ENCODE peak calls at places on chromosomes 7 and 10, in seven cellular contexts. One of them, this sample, is unnamed.
A peak's percentile ranks its signal among the peaks of the same experiment; 100 is the strongest.

GRCh38 chr10:10658157-10658556 is 359.5 kb upstream of the CELF2 start:
- DNase-seq in CD8-positive, alpha-beta T cell: no peak
- DNase-seq in aorta: no peak
- DNase-seq in heart right ventricle: no peak
- DNase-seq in heart left ventricle: no peak
- DNase-seq in mesendoderm: no peak
- DNase-seq in naive thymus-derived CD4-positive, alpha-beta T cell: no peak
- DNase-seq in this sample: no peak

GRCh38 chr10:48695636-48696534 is 11.2 kb downstream of the WDFY4 start:
- DNase-seq in heart right ventricle: no peak
- DNase-seq in mesendoderm: no peak
- DNase-seq in CD8-positive, alpha-beta T cell: no peak
- DNase-seq in aorta: no peak
- DNase-seq in naive thymus-derived CD4-positive, alpha-beta T cell: no peak
- DNase-seq in heart left ventricle: no peak
- DNase-seq in this sample: no peak

GRCh38 chr7:110987130-110987693 is 103.7 kb upstream of the LRRN3 start:
- DNase-seq in heart right ventricle: no peak
- DNase-seq in mesendoderm: no peak
- DNase-seq in heart left ventricle: no peak
- DNase-seq in CD8-positive, alpha-beta T cell: no peak
- DNase-seq in naive thymus-derived CD4-positive, alpha-beta T cell: no peak
- DNase-seq in aorta: no peak
- DNase-seq in this sample: no peak

GRCh38 chr10:116848032-116848911 is 1.0 kb upstream of the ENO4 start:
- DNase-seq in heart left ventricle: no peak
- DNase-seq in aorta: no peak
- DNase-seq in mesendoderm: no peak
- DNase-seq in naive thymus-derived CD4-positive, alpha-beta T cell: no peak
- DNase-seq in heart right ventricle: no peak
- DNase-seq in CD8-positive, alpha-beta T cell: no peak
- DNase-seq in this sample: no peak

GRCh38 chr7:106772655-106773108 is 92.4 kb upstream of the PIK3CG start:
- DNase-seq in heart right ventricle: no peak
- DNase-seq in mesendoderm: no peak
- DNase-seq in naive thymus-derived CD4-positive, alpha-beta T cell: no peak
- DNase-seq in aorta: no peak
- DNase-seq in heart left ventricle: no peak
- DNase-seq in CD8-positive, alpha-beta T cell: no peak
- DNase-seq in this sample: peak; percentile 11

GRCh38 chr10:109773818-109774440 is 149.4 kb downstream of the XPNPEP1 start:
- DNase-seq in heart right ventricle: no peak
- DNase-seq in heart left ventricle: no peak
- DNase-seq in mesendoderm: peak; percentile 53
- DNase-seq in naive thymus-derived CD4-positive, alpha-beta T cell: no peak
- DNase-seq in CD8-positive, alpha-beta T cell: no peak
- DNase-seq in aorta: no peak
- DNase-seq in this sample: peak; percentile 14

GRCh38 chr10:121183241-121183640 is 332.1 kb downstream of the WDR11 start:
- DNase-seq in heart left ventricle: no peak
- DNase-seq in naive thymus-derived CD4-positive, alpha-beta T cell: no peak
- DNase-seq in CD8-positive, alpha-beta T cell: no peak
- DNase-seq in heart right ventricle: no peak
- DNase-seq in mesendoderm: no peak
- DNase-seq in aorta: no peak
- DNase-seq in this sample: no peak

GRCh38 chr10:127937069-127937468 is 30.2 kb downstream of the PTPRE start:
- DNase-seq in mesendoderm: no peak
- DNase-seq in CD8-positive, alpha-beta T cell: no peak
- DNase-seq in heart left ventricle: no peak
- DNase-seq in aorta: no peak
- DNase-seq in heart right ventricle: no peak
- DNase-seq in naive thymus-derived CD4-positive, alpha-beta T cell: no peak
- DNase-seq in this sample: no peak

GRCh38 chr7:118918556-118918955 is 694.1 kb downstream of the ANKRD7 start:
- DNase-seq in mesendoderm: peak; percentile 32
- DNase-seq in heart left ventricle: no peak
- DNase-seq in CD8-positive, alpha-beta T cell: no peak
- DNase-seq in aorta: no peak
- DNase-seq in naive thymus-derived CD4-positive, alpha-beta T cell: no peak
- DNase-seq in heart right ventricle: no peak
- DNase-seq in this sample: no peak

GRCh38 chr7:96629884-96630283 is 79.8 kb downstream of the SEM1 start:
- DNase-seq in naive thymus-derived CD4-positive, alpha-beta T cell: no peak
- DNase-seq in mesendoderm: no peak
- DNase-seq in heart left ventricle: no peak
- DNase-seq in CD8-positive, alpha-beta T cell: no peak
- DNase-seq in aorta: no peak
- DNase-seq in heart right ventricle: no peak
- DNase-seq in this sample: no peak

GRCh38 chr7:100080895-100081534 is 508 bp downstream of the ZNF3 start:
- DNase-seq in naive thymus-derived CD4-positive, alpha-beta T cell: no peak
- DNase-seq in aorta: no peak
- DNase-seq in CD8-positive, alpha-beta T cell: no peak
- DNase-seq in heart left ventricle: no peak
- DNase-seq in heart right ventricle: no peak
- DNase-seq in mesendoderm: peak; percentile 64
- DNase-seq in this sample: no peak

GRCh38 chr10:11515596-11516418 is 95.6 kb downstream of the USP6NL start:
- DNase-seq in naive thymus-derived CD4-positive, alpha-beta T cell: peak; percentile 45
- DNase-seq in mesendoderm: peak; percentile 70
- DNase-seq in heart left ventricle: peak; percentile 41
- DNase-seq in aorta: no peak
- DNase-seq in heart right ventricle: no peak
- DNase-seq in CD8-positive, alpha-beta T cell: no peak
- DNase-seq in this sample: peak; percentile 54

GRCh38 chr7:39734605-39735004 is 111.2 kb downstream of the RALA start:
- DNase-seq in heart right ventricle: no peak
- DNase-seq in mesendoderm: peak; percentile 75
- DNase-seq in CD8-positive, alpha-beta T cell: no peak
- DNase-seq in heart left ventricle: no peak
- DNase-seq in aorta: no peak
- DNase-seq in naive thymus-derived CD4-positive, alpha-beta T cell: no peak
- DNase-seq in this sample: no peak

GRCh38 chr7:127588697-127589482 is 679 bp downstream of the ARF5 start:
- DNase-seq in CD8-positive, alpha-beta T cell: no peak
- DNase-seq in heart left ventricle: peak; percentile 48
- DNase-seq in naive thymus-derived CD4-positive, alpha-beta T cell: no peak
- DNase-seq in mesendoderm: peak; percentile 86
- DNase-seq in heart right ventricle: peak; percentile 45
- DNase-seq in aorta: no peak
- DNase-seq in this sample: peak; percentile 22

GRCh38 chr10:96325719-96326373 is 21.6 kb downstream of the DNTT start:
- DNase-seq in heart right ventricle: no peak
- DNase-seq in heart left ventricle: no peak
- DNase-seq in mesendoderm: no peak
- DNase-seq in CD8-positive, alpha-beta T cell: no peak
- DNase-seq in naive thymus-derived CD4-positive, alpha-beta T cell: no peak
- DNase-seq in aorta: no peak
- DNase-seq in this sample: no peak

GRCh38 chr10:84715911-84716310 is 387.5 kb downstream of the CCSER2 start:
- DNase-seq in CD8-positive, alpha-beta T cell: no peak
- DNase-seq in aorta: no peak
- DNase-seq in heart right ventricle: no peak
- DNase-seq in heart left ventricle: no peak
- DNase-seq in naive thymus-derived CD4-positive, alpha-beta T cell: no peak
- DNase-seq in mesendoderm: peak; percentile 81
- DNase-seq in this sample: peak; percentile 40

GRCh38 chr7:141157138-141157765 is 83.4 kb downstream of the TMEM178B start:
- DNase-seq in heart left ventricle: no peak
- DNase-seq in naive thymus-derived CD4-positive, alpha-beta T cell: no peak
- DNase-seq in CD8-positive, alpha-beta T cell: no peak
- DNase-seq in heart right ventricle: no peak
- DNase-seq in mesendoderm: no peak
- DNase-seq in aorta: no peak
- DNase-seq in this sample: no peak

GRCh38 chr10:31578181-31578852 is 259.3 kb downstream of the ZEB1 start:
- DNase-seq in mesendoderm: no peak
- DNase-seq in heart left ventricle: no peak
- DNase-seq in CD8-positive, alpha-beta T cell: no peak
- DNase-seq in aorta: no peak
- DNase-seq in naive thymus-derived CD4-positive, alpha-beta T cell: no peak
- DNase-seq in heart right ventricle: no peak
- DNase-seq in this sample: no peak

GRCh38 chr10:52308251-52309031 is 5.6 kb upstream of the DKK1 start:
- DNase-seq in heart right ventricle: peak; percentile 46
- DNase-seq in naive thymus-derived CD4-positive, alpha-beta T cell: no peak
- DNase-seq in mesendoderm: peak; percentile 86
- DNase-seq in heart left ventricle: peak; percentile 37
- DNase-seq in aorta: peak; percentile 66
- DNase-seq in CD8-positive, alpha-beta T cell: no peak
- DNase-seq in this sample: peak; percentile 60

GRCh38 chr7:114405427-114405826 is 9.2 kb upstream of the FOXP2 start:
- DNase-seq in heart right ventricle: no peak
- DNase-seq in CD8-positive, alpha-beta T cell: no peak
- DNase-seq in mesendoderm: peak; percentile 37
- DNase-seq in heart left ventricle: no peak
- DNase-seq in aorta: no peak
- DNase-seq in naive thymus-derived CD4-positive, alpha-beta T cell: no peak
- DNase-seq in this sample: no peak

DNA sequence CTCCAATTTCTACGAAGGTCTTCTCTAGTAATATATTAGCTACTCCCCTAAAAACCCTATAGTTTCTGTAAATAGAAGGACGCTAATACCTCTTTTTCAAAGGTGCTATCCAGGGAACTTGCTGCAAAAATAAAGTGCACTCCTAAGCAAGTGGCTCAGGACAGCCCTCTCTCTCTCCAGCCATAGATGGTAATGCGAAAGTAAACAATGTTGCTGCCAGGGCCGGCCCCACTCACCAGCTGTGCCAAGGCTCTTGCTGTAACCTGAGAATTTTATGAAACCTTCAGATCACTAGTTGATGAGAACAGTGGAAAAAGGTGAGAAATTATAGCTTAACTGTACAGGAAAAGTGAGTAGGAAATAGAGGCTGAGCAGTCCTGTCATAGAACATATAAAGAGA is 10.9 kb upstream of the TAS2R39 start:
- DNase-seq in mesendoderm: no peak
- DNase-seq in aorta: no peak
- DNase-seq in heart right ventricle: no peak
- DNase-seq in naive thymus-derived CD4-positive, alpha-beta T cell: no peak
- DNase-seq in heart left ventricle: no peak
- DNase-seq in CD8-positive, alpha-beta T cell: no peak
- DNase-seq in this sample: no peak
- H3K4me3 ChIP-seq in mesendoderm: no peak overlapping the region
- H3K4me3 ChIP-seq in aorta: no peak overlapping the region
- H3K4me3 ChIP-seq in heart right ventricle: no peak overlapping the region
- H3K4me3 ChIP-seq in naive thymus-derived CD4-positive, alpha-beta T cell: no peak overlapping the region
- H3K4me3 ChIP-seq in heart left ventricle: no peak overlapping the region
- H3K4me3 ChIP-seq in CD8-positive, alpha-beta T cell: no peak overlapping the region
- H3K4me3 ChIP-seq in this sample: no peak overlapping the region

GRCh38 chr7:131762753-131763152 is 206.3 kb upstream of the PODXL start:
- DNase-seq in heart left ventricle: no peak
- DNase-seq in aorta: no peak
- DNase-seq in naive thymus-derived CD4-positive, alpha-beta T cell: no peak
- DNase-seq in CD8-positive, alpha-beta T cell: no peak
- DNase-seq in mesendoderm: no peak
- DNase-seq in heart right ventricle: no peak
- DNase-seq in this sample: no peak
- H3K27me3 ChIP-seq in heart left ventricle: peaks cover 14% of the 10 kb centered on the region
- H3K27me3 ChIP-seq in aorta: peaks cover 4% of the 10 kb centered on the region
- H3K27me3 ChIP-seq in naive thymus-derived CD4-positive, alpha-beta T cell: no peaks in the 10 kb centered on the region
- H3K27me3 ChIP-seq in CD8-positive, alpha-beta T cell: no peaks in the 10 kb centered on the region
- H3K27me3 ChIP-seq in mesendoderm: peaks cover 2% of the 10 kb centered on the region
- H3K27me3 ChIP-seq in heart right ventricle: peaks cover 40% of the 10 kb centered on the region
- H3K27me3 ChIP-seq in this sample: no peaks in the 10 kb centered on the region

DNA sequence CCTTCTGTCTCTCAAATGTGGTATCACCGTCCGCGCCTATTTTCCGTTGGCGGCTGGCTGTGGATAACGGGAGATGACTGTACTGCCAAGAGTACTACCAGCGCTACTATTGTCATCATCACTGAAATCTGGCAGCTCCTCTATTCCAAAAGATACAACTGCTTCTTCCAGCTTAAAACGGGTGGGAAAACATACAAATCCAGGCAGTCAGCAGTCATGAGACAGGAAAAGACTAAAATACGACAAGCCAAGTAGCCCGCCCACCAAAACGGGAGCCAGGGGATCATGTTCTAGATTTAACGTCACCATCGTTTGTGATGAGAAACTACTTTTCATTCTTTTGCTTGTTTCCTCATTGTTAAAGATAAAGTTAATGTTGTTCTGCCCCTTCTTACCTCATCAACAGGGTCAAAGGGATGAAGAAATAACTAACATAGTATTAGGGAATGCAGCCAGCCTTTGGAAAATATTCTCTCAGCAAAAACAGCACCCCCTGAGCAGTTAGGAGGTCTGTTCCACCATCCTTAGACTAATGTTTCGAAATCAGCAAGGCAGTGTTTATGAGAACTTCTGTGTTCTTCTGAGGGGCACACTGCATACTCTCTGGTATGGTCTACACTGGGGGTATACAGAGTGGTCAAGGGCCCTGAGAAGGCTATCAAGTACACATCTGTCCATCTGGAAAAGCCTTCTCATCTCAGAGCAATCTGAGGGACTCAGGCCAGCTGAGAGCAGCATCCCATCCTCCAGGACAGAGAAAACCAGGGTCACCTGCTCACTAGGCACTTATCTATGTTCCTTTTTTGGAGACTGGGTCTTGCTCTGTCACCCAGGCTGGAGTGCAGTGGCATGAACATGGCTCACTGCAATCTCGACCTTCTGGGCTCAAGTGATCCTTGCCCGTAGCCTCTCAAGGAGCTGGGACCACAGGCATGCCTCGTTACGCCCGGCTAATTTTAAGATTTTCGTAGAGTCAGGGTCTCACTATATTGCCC is 47.5 kb downstream of the GNA12 start:
- DNase-seq in CD8-positive, alpha-beta T cell: no peak
- DNase-seq in heart right ventricle: peak; percentile 59
- DNase-seq in naive thymus-derived CD4-positive, alpha-beta T cell: no peak
- DNase-seq in heart left ventricle: peak; percentile 82
- DNase-seq in aorta: peak; percentile 80
- DNase-seq in mesendoderm: no peak
- DNase-seq in this sample: peak; percentile 80
- H3K36me3 ChIP-seq in CD8-positive, alpha-beta T cell: peaks cover 12% of the 10 kb centered on the region
- H3K36me3 ChIP-seq in heart right ventricle: peaks cover 22% of the 10 kb centered on the region
- H3K36me3 ChIP-seq in naive thymus-derived CD4-positive, alpha-beta T cell: no peaks in the 10 kb centered on the region
- H3K36me3 ChIP-seq in heart left ventricle: no peaks in the 10 kb centered on the region
- H3K36me3 ChIP-seq in aorta: no peaks in the 10 kb centered on the region
- H3K36me3 ChIP-seq in mesendoderm: peaks cover 9% of the 10 kb centered on the region
- H3K36me3 ChIP-seq in this sample: peaks cover 26% of the 10 kb centered on the region

GRCh38 chr7:151061241-151062110 is 2.1 kb downstream of the SLC4A2 start:
- DNase-seq in CD8-positive, alpha-beta T cell: no peak
- DNase-seq in mesendoderm: peak; percentile 64
- DNase-seq in heart left ventricle: no peak
- DNase-seq in aorta: no peak
- DNase-seq in naive thymus-derived CD4-positive, alpha-beta T cell: no peak
- DNase-seq in heart right ventricle: no peak
- DNase-seq in this sample: no peak
- H3K4me3 ChIP-seq in CD8-positive, alpha-beta T cell: no peak overlapping the region
- H3K4me3 ChIP-seq in mesendoderm: no peak overlapping the region
- H3K4me3 ChIP-seq in heart left ventricle: peak overlapping the region; percentile 87
- H3K4me3 ChIP-seq in aorta: no peak overlapping the region
- H3K4me3 ChIP-seq in naive thymus-derived CD4-positive, alpha-beta T cell: no peak overlapping the region
- H3K4me3 ChIP-seq in heart right ventricle: peak overlapping the region; percentile 92
- H3K4me3 ChIP-seq in this sample: peak overlapping the region; percentile 76